ENCODE peak calls at places on chromosomes 13 and 19, in ten cellular contexts. G, P, T, Z, K, L, M, I, A and F are unnamed samples.

GRCh38 chr13:46553521-46553885 is 533 bp downstream of the LRCH1 start:
- DNase-seq in Z (no peak), M (no peak), K (peak; percentile 72), A (no peak), I (no peak), P (no peak), T (no peak), G (peak; percentile 57), L (no peak), F (no peak)

GRCh38 chr19:18496167-18496979 is 25.5 kb downstream of the ELL start:
- DNase-seq in L (no peak), K (no peak), M (no peak), A (peak; percentile 65), T (peak; percentile 69), P (peak; percentile 80), Z (no peak), G (no peak), I (no peak), F (peak; percentile 37)

GRCh38 chr13:108281941-108282340 is 12.4 kb downstream of the TNFSF13B start:
- DNase-seq in L (no peak), I (no peak), P (no peak), G (no peak), M (no peak), Z (no peak), K (no peak), A (no peak), T (no peak), F (peak; percentile 15)

GRCh38 chr19:22532388-22533310 is 101.5 kb upstream of the ZNF492 start:
- DNase-seq in G (peak; percentile 95), A (no peak), Z (peak; percentile 30), T (no peak), L (no peak), P (no peak), K (no peak), I (peak; percentile 94), M (peak; percentile 84), F (no peak)

GRCh38 chr19:53511933-53512374 is 26.0 kb upstream of the ZNF331 start:
- DNase-seq in P (peak; percentile 65), Z (peak; percentile 29), M (peak; percentile 58), T (peak; percentile 57), I (peak; percentile 56), L (no peak), A (peak; percentile 61), G (peak; percentile 58), K (peak; percentile 94), F (peak; percentile 78)

GRCh38 chr13:34933349-34933748 is 8.7 kb upstream of the NBEA start:
- DNase-seq in I (no peak), G (no peak), L (no peak), A (no peak), P (no peak), Z (no peak), T (no peak), K (no peak), M (no peak), F (no peak)

GRCh38 chr13:51451467-51452390 is 1.1 kb downstream of the INTS6 start:
- DNase-seq in Z (peak; percentile 62), T (peak; percentile 76), I (peak; percentile 75), A (peak; percentile 65), K (peak; percentile 92), L (no peak), P (peak; percentile 57), G (peak; percentile 80), M (peak; percentile 91), F (peak; percentile 83)

GRCh38 chr19:3129112-3129511 is 6.7 kb upstream of the GNA15 start:
- DNase-seq in L (peak; percentile 47), A (peak; percentile 68), P (peak; percentile 71), I (no peak), Z (no peak), M (no peak), G (no peak), K (peak; percentile 34), T (no peak), F (peak; percentile 85)

GRCh38 chr19:4115050-4115817 is 8.7 kb downstream of the MAP2K2 start:
- DNase-seq in A (no peak), G (no peak), P (no peak), L (no peak), Z (no peak), T (peak; percentile 73), I (no peak), M (peak; percentile 71), K (no peak), F (no peak)

GRCh38 chr13:107847406-107847805 is 367.9 kb downstream of the LIG4 start:
- DNase-seq in T (no peak), A (no peak), P (peak; percentile 53), G (no peak), K (peak; percentile 69), Z (no peak), L (no peak), M (no peak), I (no peak), F (no peak)

GRCh38 chr19:47227347-47228167 is 3.4 kb downstream of the BBC3 start:
- DNase-seq in G (peak; percentile 87), I (peak; percentile 89), K (peak; percentile 99), T (peak; percentile 51), L (peak; percentile 62), P (peak; percentile 94), M (peak; percentile 96), Z (peak; percentile 79), A (peak; percentile 97), F (peak; percentile 96)

GRCh38 chr19:10935371-10936059 is 6.9 kb downstream of the TIMM29 start:
- DNase-seq in Z (no peak), G (no peak), M (no peak), A (no peak), L (no peak), I (no peak), K (no peak), P (no peak), T (no peak), F (no peak)

GRCh38 chr19:10936661-10937084 is 8.1 kb downstream of the TIMM29 start:
- DNase-seq in Z (no peak), M (no peak), I (no peak), A (peak; percentile 80), L (peak; percentile 72), K (peak; percentile 84), T (peak; percentile 33), P (peak; percentile 81), G (no peak), F (peak; percentile 86)
- H3K4me3 ChIP-seq in Z (no peak overlapping the region), M (no peak overlapping the region), I (peak overlapping the region; percentile 2), A (no peak overlapping the region), L (no peak overlapping the region), K (no peak overlapping the region), T (no peak overlapping the region), P (no peak overlapping the region), G (no peak overlapping the region), F (no peak overlapping the region)

GRCh38 chr13:36244990-36245389 is 30.6 kb upstream of the SOHLH2 start:
- DNase-seq in L (no peak), A (no peak), K (no peak), M (no peak), P (no peak), T (no peak), I (no peak), Z (no peak), G (no peak), F (no peak)

GRCh38 chr13:36248700-36249099 is 34.3 kb upstream of the SOHLH2 start:
- DNase-seq in Z (no peak), P (no peak), T (no peak), A (no peak), M (no peak), G (no peak), K (no peak), I (no peak), L (no peak), F (no peak)

GRCh38 chr13:36242761-36243160 is 28.4 kb upstream of the SOHLH2 start:
- DNase-seq in I (no peak), K (no peak), L (no peak), G (no peak), T (no peak), A (no peak), M (no peak), Z (no peak), P (no peak), F (peak; percentile 22)

GRCh38 chr13:36244073-36244472 is 29.7 kb upstream of the SOHLH2 start:
- DNase-seq in G (no peak), P (no peak), Z (no peak), A (no peak), I (no peak), T (no peak), L (no peak), M (no peak), K (no peak), F (no peak)
- TF ChIP-seq CTCF in G (no peak), P (no peak), Z (no peak), A (no peak), I (no peak), T (no peak), L (no peak), M (no peak), K (no peak), F (no peak)

GRCh38 chr19:30543243-30543945 is 171.2 kb downstream of the ZNF536 start:
- DNase-seq in K (peak; percentile 27), T (no peak), M (no peak), I (no peak), A (no peak), L (no peak), G (no peak), Z (no peak), P (no peak), F (no peak)
- H3K4me3 ChIP-seq in K (no peak overlapping the region), T (no peak overlapping the region), M (no peak overlapping the region), I (no peak overlapping the region), A (no peak overlapping the region), L (no peak overlapping the region), G (no peak overlapping the region), Z (no peak overlapping the region), P (no peak overlapping the region), F (no peak overlapping the region)

GRCh38 chr19:41364546-41365391 is 820 bp upstream of the B9D2 start:
- DNase-seq in T (no peak), K (no peak), L (no peak), Z (no peak), M (no peak), G (no peak), A (peak; percentile 31), P (peak; percentile 15), I (no peak), F (no peak)

GRCh38 chr19:41363371-41363752 is 587 bp downstream of the B9D2 start:
- DNase-seq in G (no peak), P (no peak), K (no peak), Z (no peak), M (no peak), A (no peak), T (no peak), I (no peak), L (no peak), F (no peak)

GRCh38 chr19:41363753-41364545 is at the start of gene B9D2:
- DNase-seq in L (peak; percentile 96), K (peak; percentile 99), Z (peak; percentile 97), P (peak; percentile 98), M (peak; percentile 98), A (peak; percentile 97), I (peak; percentile 98), G (peak; percentile 98), T (peak; percentile 99), F (peak; percentile 99)

GRCh38 chr19:41367848-41368301 is 3.9 kb upstream of the B9D2 start:
- DNase-seq in G (no peak), P (peak; percentile 96), Z (no peak), A (peak; percentile 95), L (peak; percentile 83), T (no peak), M (no peak), K (no peak), I (no peak), F (peak; percentile 90)

DNA sequence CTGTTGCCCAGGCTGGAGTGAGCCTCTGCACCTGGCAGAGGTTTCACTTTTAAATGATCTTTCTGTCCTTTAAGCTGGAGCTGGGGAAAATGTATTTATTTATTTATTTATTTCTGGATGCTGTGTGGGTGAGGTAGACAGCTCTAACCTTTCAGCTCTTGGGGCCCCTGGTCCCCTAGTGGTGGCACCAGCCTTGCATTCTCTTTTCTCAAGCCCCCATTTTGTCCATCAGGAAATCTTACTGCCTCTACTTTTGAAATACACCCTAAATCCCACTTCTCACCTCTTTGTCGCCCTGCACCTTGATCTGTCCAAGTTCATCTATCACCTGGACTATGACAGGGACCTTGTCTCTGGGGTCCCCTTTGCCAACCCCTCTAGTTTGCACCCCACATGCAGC is 2.1 kb upstream of the B9D2 start:
- DNase-seq in L (no peak), A (no peak), T (no peak), G (no peak), Z (no peak), K (peak; percentile 58), I (no peak), P (no peak), M (no peak), F (no peak)
- TF ChIP-seq CTCF in L (peak; percentile 25), A (peak; percentile 14), T (no peak), G (no peak), Z (no peak), K (peak; percentile 68), I (no peak), P (peak; percentile 12), M (no peak), F (peak; percentile 14)